ENCODE peak calls at places on chromosomes 1 and 21, in nine cellular contexts. One of them, this sample, is unnamed.
A peak's percentile ranks its signal among the peaks of the same experiment; 100 is the strongest.

GRCh38 chr1:6785721-6786505 is 659 bp downstream of the CAMTA1 start:
- DNase-seq in PC-9: no peak
- DNase-seq in A549: peak; percentile 44
- DNase-seq in small intestine: no peak
- DNase-seq in caudate nucleus: peak; percentile 29
- DNase-seq in heart left ventricle: peak; percentile 43
- DNase-seq in substantia nigra: peak; percentile 46
- DNase-seq in lower lobe of right lung: peak; percentile 51
- DNase-seq in gastrocnemius medialis: peak; percentile 23
- DNase-seq in this sample: peak; percentile 13

GRCh38 chr1:89126602-89127001 is 688 bp upstream of the GBP2 start:
- DNase-seq in PC-9: no peak
- DNase-seq in A549: no peak
- DNase-seq in small intestine: peak; percentile 2
- DNase-seq in caudate nucleus: no peak
- DNase-seq in heart left ventricle: no peak
- DNase-seq in substantia nigra: no peak
- DNase-seq in lower lobe of right lung: no peak
- DNase-seq in gastrocnemius medialis: no peak
- DNase-seq in this sample: no peak

GRCh38 chr1:55478742-55479141 is 263.6 kb upstream of the USP24 start:
- DNase-seq in PC-9: no peak
- DNase-seq in A549: no peak
- DNase-seq in small intestine: peak; percentile 21
- DNase-seq in caudate nucleus: no peak
- DNase-seq in heart left ventricle: no peak
- DNase-seq in substantia nigra: no peak
- DNase-seq in lower lobe of right lung: no peak
- DNase-seq in gastrocnemius medialis: no peak
- DNase-seq in this sample: no peak

GRCh38 chr21:33362044-33362555 is 37.3 kb downstream of the IFNAR1 start:
- DNase-seq in PC-9: no peak
- DNase-seq in A549: no peak
- DNase-seq in small intestine: peak; percentile 58
- DNase-seq in caudate nucleus: no peak
- DNase-seq in heart left ventricle: no peak
- DNase-seq in substantia nigra: no peak
- DNase-seq in lower lobe of right lung: no peak
- DNase-seq in gastrocnemius medialis: no peak
- DNase-seq in this sample: peak; percentile 44

GRCh38 chr1:72013161-72013560 is 269.2 kb downstream of the NEGR1 start:
- DNase-seq in PC-9: no peak
- DNase-seq in A549: no peak
- DNase-seq in small intestine: no peak
- DNase-seq in caudate nucleus: no peak
- DNase-seq in heart left ventricle: no peak
- DNase-seq in substantia nigra: no peak
- DNase-seq in lower lobe of right lung: no peak
- DNase-seq in gastrocnemius medialis: no peak
- DNase-seq in this sample: no peak

GRCh38 chr1:180841460-180841859 is 71.2 kb upstream of the KIAA1614 start:
- DNase-seq in PC-9: no peak
- DNase-seq in A549: no peak
- DNase-seq in small intestine: no peak
- DNase-seq in caudate nucleus: no peak
- DNase-seq in heart left ventricle: no peak
- DNase-seq in substantia nigra: no peak
- DNase-seq in lower lobe of right lung: no peak
- DNase-seq in gastrocnemius medialis: no peak
- DNase-seq in this sample: no peak

GRCh38 chr1:62024690-62025089 is 170.0 kb upstream of the L1TD1 start:
- DNase-seq in PC-9: no peak
- DNase-seq in A549: no peak
- DNase-seq in small intestine: no peak
- DNase-seq in caudate nucleus: no peak
- DNase-seq in heart left ventricle: no peak
- DNase-seq in substantia nigra: no peak
- DNase-seq in lower lobe of right lung: no peak
- DNase-seq in gastrocnemius medialis: peak; percentile 52
- DNase-seq in this sample: no peak

GRCh38 chr21:33968998-33969353 is 53.4 kb upstream of the ATP5PO start:
- DNase-seq in PC-9: no peak
- DNase-seq in A549: no peak
- DNase-seq in small intestine: no peak
- DNase-seq in caudate nucleus: no peak
- DNase-seq in heart left ventricle: no peak
- DNase-seq in substantia nigra: no peak
- DNase-seq in lower lobe of right lung: no peak
- DNase-seq in gastrocnemius medialis: no peak
- DNase-seq in this sample: no peak

GRCh38 chr1:247841796-247842195 is at the start of gene OR11L1:
- DNase-seq in PC-9: no peak
- DNase-seq in A549: no peak
- DNase-seq in small intestine: no peak
- DNase-seq in caudate nucleus: no peak
- DNase-seq in heart left ventricle: no peak
- DNase-seq in substantia nigra: no peak
- DNase-seq in lower lobe of right lung: no peak
- DNase-seq in gastrocnemius medialis: no peak
- DNase-seq in this sample: no peak

GRCh38 chr21:39182484-39183271 is 573 bp downstream of the PSMG1 start:
- DNase-seq in PC-9: no peak
- DNase-seq in A549: no peak
- DNase-seq in small intestine: peak; percentile 43
- DNase-seq in caudate nucleus: no peak
- DNase-seq in heart left ventricle: no peak
- DNase-seq in substantia nigra: no peak
- DNase-seq in lower lobe of right lung: no peak
- DNase-seq in gastrocnemius medialis: no peak
- DNase-seq in this sample: peak; percentile 17

DNA sequence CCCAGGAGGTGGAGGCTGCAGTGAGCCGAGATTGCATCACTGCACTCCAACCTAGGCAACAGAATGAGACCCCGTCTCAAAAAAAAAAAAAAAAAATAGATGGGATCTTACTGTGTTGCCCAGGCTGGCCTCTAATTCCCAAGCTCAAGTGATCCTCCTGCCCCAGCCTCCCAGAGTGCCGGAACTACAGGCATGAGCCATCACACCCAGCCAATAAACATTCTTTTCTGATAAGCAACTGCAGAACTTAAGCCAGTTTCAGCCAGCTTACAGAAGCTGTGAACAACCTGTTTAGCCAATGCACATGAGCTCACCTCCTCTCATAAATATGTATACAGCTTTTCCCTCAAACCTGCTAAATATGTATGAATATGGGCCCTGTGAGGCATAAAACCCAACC is 3.1 kb upstream of the MIIP start:
- DNase-seq in PC-9: no peak
- DNase-seq in A549: no peak
- DNase-seq in small intestine: peak; percentile 24
- DNase-seq in caudate nucleus: no peak
- DNase-seq in heart left ventricle: no peak
- DNase-seq in substantia nigra: no peak
- DNase-seq in lower lobe of right lung: no peak
- DNase-seq in gastrocnemius medialis: no peak
- DNase-seq in this sample: no peak
- H3K27ac ChIP-seq in PC-9: no peak overlapping the region
- H3K27ac ChIP-seq in A549: no peak overlapping the region
- H3K27ac ChIP-seq in small intestine: no peak overlapping the region
- H3K27ac ChIP-seq in caudate nucleus: no peak overlapping the region
- H3K27ac ChIP-seq in heart left ventricle: no peak overlapping the region
- H3K27ac ChIP-seq in substantia nigra: no peak overlapping the region
- H3K27ac ChIP-seq in lower lobe of right lung: no peak overlapping the region
- H3K27ac ChIP-seq in gastrocnemius medialis: no peak overlapping the region
- H3K27ac ChIP-seq in this sample: no peak overlapping the region

GRCh38 chr1:101080859-101081258 is 55.3 kb upstream of the DPH5 start:
- DNase-seq in PC-9: no peak
- DNase-seq in A549: no peak
- DNase-seq in small intestine: no peak
- DNase-seq in caudate nucleus: no peak
- DNase-seq in heart left ventricle: no peak
- DNase-seq in substantia nigra: no peak
- DNase-seq in lower lobe of right lung: no peak
- DNase-seq in gastrocnemius medialis: no peak
- DNase-seq in this sample: no peak
- H3K27ac ChIP-seq in PC-9: no peak overlapping the region
- H3K27ac ChIP-seq in A549: no peak overlapping the region
- H3K27ac ChIP-seq in small intestine: no peak overlapping the region
- H3K27ac ChIP-seq in caudate nucleus: peak overlapping the region; percentile 68
- H3K27ac ChIP-seq in heart left ventricle: no peak overlapping the region
- H3K27ac ChIP-seq in substantia nigra: no peak overlapping the region
- H3K27ac ChIP-seq in lower lobe of right lung: no peak overlapping the region
- H3K27ac ChIP-seq in gastrocnemius medialis: no peak overlapping the region
- H3K27ac ChIP-seq in this sample: no peak overlapping the region

GRCh38 chr21:27043377-27043776 is 76.5 kb upstream of the ADAMTS5 start:
- DNase-seq in PC-9: no peak
- DNase-seq in A549: no peak
- DNase-seq in small intestine: no peak
- DNase-seq in caudate nucleus: no peak
- DNase-seq in heart left ventricle: no peak
- DNase-seq in substantia nigra: no peak
- DNase-seq in lower lobe of right lung: no peak
- DNase-seq in gastrocnemius medialis: no peak
- DNase-seq in this sample: no peak

GRCh38 chr21:27045281-27045985 is 78.5 kb upstream of the ADAMTS5 start:
- DNase-seq in PC-9: no peak
- DNase-seq in A549: no peak
- DNase-seq in small intestine: no peak
- DNase-seq in caudate nucleus: no peak
- DNase-seq in heart left ventricle: no peak
- DNase-seq in substantia nigra: no peak
- DNase-seq in lower lobe of right lung: no peak
- DNase-seq in gastrocnemius medialis: no peak
- DNase-seq in this sample: no peak

DNA sequence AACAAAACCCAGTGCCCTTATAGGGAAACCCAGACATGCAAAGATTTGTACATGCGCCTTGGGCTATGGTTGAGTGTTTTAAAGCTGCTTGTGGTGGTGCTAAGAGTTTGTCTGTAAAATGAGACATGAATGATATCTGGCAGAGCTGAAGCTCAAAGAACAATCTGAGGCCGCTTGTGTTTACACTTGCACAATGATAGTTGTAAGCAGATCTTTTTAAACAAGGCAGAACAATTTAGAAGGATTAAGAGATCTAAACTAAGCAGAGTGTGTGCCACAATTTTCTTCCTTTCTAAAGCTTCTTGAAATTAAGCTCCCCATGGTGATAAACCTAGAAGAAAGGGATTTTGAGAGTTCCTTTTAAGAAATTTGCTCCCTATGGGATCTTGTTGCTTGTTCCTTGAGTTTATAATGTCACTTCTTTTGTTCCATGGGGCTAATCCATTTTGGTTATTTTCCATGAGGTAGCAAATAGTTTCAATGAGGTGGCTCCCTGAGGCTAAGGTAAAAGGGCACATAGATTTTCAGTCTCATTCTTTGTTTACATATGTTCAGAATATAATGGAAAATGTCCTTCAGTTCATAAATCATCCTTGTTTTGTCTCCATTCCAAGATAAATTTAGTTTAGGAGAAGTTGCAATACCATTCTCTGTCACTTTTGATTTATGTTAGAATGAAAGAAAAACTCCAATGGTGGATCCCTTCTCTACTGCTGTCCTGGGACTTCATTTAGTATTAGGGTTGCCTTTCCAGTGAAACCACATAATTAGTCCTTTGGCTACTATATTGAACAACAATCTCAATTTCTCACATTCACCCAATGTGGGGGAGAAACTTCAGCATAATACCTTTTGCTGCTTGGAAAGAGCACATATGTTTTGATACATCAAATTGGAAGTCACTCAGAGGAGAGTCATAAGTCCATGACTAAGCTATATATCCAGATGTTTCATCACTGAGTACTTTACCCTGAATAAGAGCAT is 80.7 kb upstream of the ADAMTS5 start:
- DNase-seq in PC-9: no peak
- DNase-seq in A549: no peak
- DNase-seq in small intestine: no peak
- DNase-seq in caudate nucleus: no peak
- DNase-seq in heart left ventricle: no peak
- DNase-seq in substantia nigra: no peak
- DNase-seq in lower lobe of right lung: no peak
- DNase-seq in gastrocnemius medialis: no peak
- DNase-seq in this sample: no peak
- H3K27ac ChIP-seq in PC-9: no peak overlapping the region
- H3K27ac ChIP-seq in A549: no peak overlapping the region
- H3K27ac ChIP-seq in small intestine: no peak overlapping the region
- H3K27ac ChIP-seq in caudate nucleus: no peak overlapping the region
- H3K27ac ChIP-seq in heart left ventricle: no peak overlapping the region
- H3K27ac ChIP-seq in substantia nigra: no peak overlapping the region
- H3K27ac ChIP-seq in lower lobe of right lung: no peak overlapping the region
- H3K27ac ChIP-seq in gastrocnemius medialis: peak overlapping the region; percentile 64
- H3K27ac ChIP-seq in this sample: no peak overlapping the region

GRCh38 chr1:112905420-112906154 is 50.4 kb downstream of the SLC16A1 start:
- DNase-seq in PC-9: no peak
- DNase-seq in A549: no peak
- DNase-seq in small intestine: peak; percentile 90
- DNase-seq in caudate nucleus: no peak
- DNase-seq in heart left ventricle: peak; percentile 54
- DNase-seq in substantia nigra: no peak
- DNase-seq in lower lobe of right lung: no peak
- DNase-seq in gastrocnemius medialis: no peak
- DNase-seq in this sample: peak; percentile 11

GRCh38 chr1:112904071-112904830 is 51.7 kb downstream of the SLC16A1 start:
- DNase-seq in PC-9: peak; percentile 99
- DNase-seq in A549: no peak
- DNase-seq in small intestine: peak; percentile 62
- DNase-seq in caudate nucleus: no peak
- DNase-seq in heart left ventricle: no peak
- DNase-seq in substantia nigra: no peak
- DNase-seq in lower lobe of right lung: no peak
- DNase-seq in gastrocnemius medialis: no peak
- DNase-seq in this sample: no peak

GRCh38 chr1:112904831-112905227 is 51.2 kb downstream of the SLC16A1 start:
- DNase-seq in PC-9: peak; percentile 88
- DNase-seq in A549: no peak
- DNase-seq in small intestine: peak; percentile 96
- DNase-seq in caudate nucleus: no peak
- DNase-seq in heart left ventricle: no peak
- DNase-seq in substantia nigra: no peak
- DNase-seq in lower lobe of right lung: peak; percentile 73
- DNase-seq in gastrocnemius medialis: no peak
- DNase-seq in this sample: no peak

GRCh38 chr1:112909847-112910246 is 46.1 kb downstream of the SLC16A1 start:
- DNase-seq in PC-9: no peak
- DNase-seq in A549: no peak
- DNase-seq in small intestine: no peak
- DNase-seq in caudate nucleus: no peak
- DNase-seq in heart left ventricle: no peak
- DNase-seq in substantia nigra: no peak
- DNase-seq in lower lobe of right lung: no peak
- DNase-seq in gastrocnemius medialis: no peak
- DNase-seq in this sample: no peak

DNA sequence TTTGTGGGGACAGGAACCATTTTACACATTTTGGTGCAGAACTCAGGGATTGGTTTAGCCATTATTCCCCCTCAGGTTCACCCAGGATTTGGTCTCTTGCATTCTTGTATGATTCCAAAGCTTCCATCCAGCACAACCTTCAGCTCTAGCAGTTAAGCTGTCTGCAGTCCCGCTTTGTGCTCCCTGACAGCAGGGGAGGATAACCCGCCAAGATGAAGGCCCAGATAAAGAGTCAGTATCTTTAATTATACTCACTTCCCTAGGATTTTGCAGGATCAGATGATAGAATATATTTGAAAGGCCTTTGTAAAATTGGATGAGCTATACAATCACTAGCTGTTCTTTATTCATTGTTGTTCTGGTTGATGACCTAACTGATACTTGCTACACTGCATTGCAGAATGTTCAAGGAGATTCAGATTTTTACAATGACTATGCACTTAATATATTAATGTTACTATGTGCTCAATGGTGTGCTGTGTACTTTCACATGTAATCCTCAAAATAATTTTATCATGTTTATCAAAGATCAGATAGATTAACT is 49.8 kb downstream of the SLC16A1 start:
- DNase-seq in PC-9: no peak
- DNase-seq in A549: no peak
- DNase-seq in small intestine: no peak
- DNase-seq in caudate nucleus: no peak
- DNase-seq in heart left ventricle: no peak
- DNase-seq in substantia nigra: no peak
- DNase-seq in lower lobe of right lung: no peak
- DNase-seq in gastrocnemius medialis: no peak
- DNase-seq in this sample: no peak
- H3K27ac ChIP-seq in PC-9: peak overlapping the region; percentile 84
- H3K27ac ChIP-seq in A549: no peak overlapping the region
- H3K27ac ChIP-seq in small intestine: peak overlapping the region; percentile 79
- H3K27ac ChIP-seq in caudate nucleus: peak overlapping the region; percentile 69
- H3K27ac ChIP-seq in heart left ventricle: peak overlapping the region; percentile 67
- H3K27ac ChIP-seq in substantia nigra: peak overlapping the region; percentile 78
- H3K27ac ChIP-seq in lower lobe of right lung: no peak overlapping the region
- H3K27ac ChIP-seq in gastrocnemius medialis: peak overlapping the region; percentile 12
- H3K27ac ChIP-seq in this sample: no peak overlapping the region